ENCODE peak calls at places on chromosomes 3 and 15, in four cellular contexts. M is HT1080, G is neural crest cell, A is ovary. C is an unnamed sample.

GRCh38 chr3:189834462-189834861 is 203.3 kb downstream of the TP63 start:
- DNase-seq in G (no peak), A (no peak), M (no peak), C (no peak)

GRCh38 chr15:83129791-83130190 is 22.3 kb downstream of the TM6SF1 start:
- DNase-seq in G (no peak), M (no peak), A (no peak), C (no peak)

GRCh38 chr3:194089357-194090177 is 46.4 kb upstream of the HES1 start:
- DNase-seq in G (no peak), M (peak; percentile 100), A (peak; percentile 87), C (peak; percentile 13)

GRCh38 chr3:152039887-152040286 is 166.4 kb downstream of the SUCNR1 start:
- DNase-seq in G (no peak), M (peak; percentile 23), A (no peak), C (no peak)

GRCh38 chr15:86611392-86612040 is 531.8 kb downstream of the AGBL1 start:
- DNase-seq in A (no peak), G (no peak), M (peak; percentile 73), C (no peak)

GRCh38 chr3:123459867-123460266 is 11.0 kb upstream of the ADCY5 start:
- DNase-seq in G (no peak), A (no peak), M (no peak), C (no peak)

GRCh38 chr15:49060710-49061483 is 14.7 kb upstream of the SECISBP2L start:
- DNase-seq in M (no peak), A (no peak), G (no peak), C (no peak)

GRCh38 chr3:11238880-11239279 is 33.3 kb upstream of the ATG7 start:
- DNase-seq in G (no peak), M (peak; percentile 96), A (no peak), C (no peak)

GRCh38 chr15:69887553-69887952 is 210.2 kb downstream of the TLE3 start:
- DNase-seq in G (no peak), M (no peak), A (no peak), C (no peak)

GRCh38 chr15:99105516-99106341 is 849 bp downstream of the SYNM start:
- DNase-seq in A (peak; percentile 65), G (peak; percentile 41), M (no peak), C (peak; percentile 19)

GRCh38 chr3:72690646-72691045 is 157.6 kb downstream of the SHQ1 start:
- DNase-seq in G (no peak), A (no peak), M (no peak), C (no peak)

GRCh38 chr3:106103383-106103782 is 234.6 kb upstream of the CBLB start:
- DNase-seq in M (no peak), G (no peak), A (no peak), C (no peak)

GRCh38 chr15:76168237-76168984 is 108.6 kb downstream of the TMEM266 start:
- DNase-seq in A (no peak), G (no peak), M (no peak), C (no peak)

GRCh38 chr3:181948286-181948685 is 236.6 kb downstream of the SOX2 start:
- DNase-seq in G (no peak), A (no peak), M (no peak), C (no peak)

GRCh38 chr3:152365766-152366593 is 97.3 kb downstream of the MBNL1 start:
- DNase-seq in M (no peak), A (no peak), G (no peak), C (no peak)

GRCh38 chr3:2727566-2728318 is 382.4 kb downstream of the IL5RA start:
- DNase-seq in A (no peak), G (no peak), M (no peak), C (no peak)

GRCh38 chr15:48965972-48966371 is 2.3 kb upstream of the SHC4 start:
- DNase-seq in G (no peak), M (peak; percentile 75), A (no peak), C (no peak)

GRCh38 chr3:107661447-107662108 is 138.8 kb downstream of the BBX start:
- DNase-seq in G (no peak), A (no peak), M (peak; percentile 40), C (no peak)

GRCh38 chr3:134348524-134348923 is 25.7 kb downstream of the AMOTL2 start:
- DNase-seq in A (no peak), G (no peak), M (peak; percentile 63), C (no peak)

GRCh38 chr3:13718000-13718399 is 161.9 kb downstream of the WNT7A start:
- DNase-seq in G (no peak), M (no peak), A (no peak), C (no peak)

GRCh38 chr3:126300761-126301481 is 56.3 kb downstream of the KLF15 start:
- DNase-seq in A (peak; percentile 77), G (no peak), M (no peak), C (no peak)

GRCh38 chr3:93983408-93983807 is 3.5 kb downstream of the ARL13B start:
- DNase-seq in M (no peak), A (no peak), G (no peak), C (no peak)

GRCh38 chr3:113947372-113948014 is at the start of gene ZDHHC23:
- DNase-seq in A (peak; percentile 80), G (peak; percentile 22), M (peak; percentile 66), C (peak; percentile 45)

C was measured in stimulated activated CD8-positive, alpha-beta memory T cell treated with anti-CD3 and anti-CD28 coated beads, Interleukin-15, amount 100 ng/mL, for 48 hours.